ENCODE peak calls at places on chromosomes 2 and 18, in eight cellular contexts. D, J, F, I, W, K, P and N are unnamed samples.

GRCh38 chr2:99989905-99990304 is 152.5 kb downstream of the AFF3 start:
- DNase-seq in D (no peak), J (no peak), F (no peak), I (no peak), W (no peak), K (no peak), P (peak; percentile 6), N (no peak)

GRCh38 chr2:71950256-71951066 is 197.2 kb downstream of the CYP26B1 start:
- DNase-seq in D (no peak), J (no peak), F (no peak), I (no peak), W (no peak), K (no peak), P (no peak), N (no peak)

GRCh38 chr2:68774569-68775271 is 40.1 kb downstream of the ARHGAP25 start:
- DNase-seq in D (no peak), J (peak; percentile 85), F (peak; percentile 95), I (no peak), W (peak; percentile 80), K (no peak), P (peak; percentile 77), N (peak; percentile 92)

GRCh38 chr2:128646691-128647090 is 328.0 kb upstream of the HS6ST1 start:
- DNase-seq in D (no peak), J (no peak), F (no peak), I (peak; percentile 42), W (no peak), K (no peak), P (no peak), N (no peak)

GRCh38 chr2:198483046-198483445 is 678.7 kb downstream of the PLCL1 start:
- DNase-seq in D (no peak), J (no peak), F (no peak), I (no peak), W (no peak), K (no peak), P (no peak), N (no peak)

GRCh38 chr2:54708584-54709340 is 14.7 kb upstream of the EML6 start:
- DNase-seq in D (no peak), J (no peak), F (no peak), I (peak; percentile 73), W (peak; percentile 55), K (peak; percentile 57), P (peak; percentile 28), N (peak; percentile 59)

GRCh38 chr2:142724186-142724585 is 153.3 kb upstream of the KYNU start:
- DNase-seq in D (no peak), J (no peak), F (no peak), I (no peak), W (no peak), K (no peak), P (no peak), N (no peak)

GRCh38 chr2:216017365-216017764 is 4.0 kb upstream of the MREG start:
- DNase-seq in D (no peak), J (no peak), F (no peak), I (no peak), W (peak; percentile 33), K (no peak), P (no peak), N (peak; percentile 57)

GRCh38 chr18:28159055-28159454 is 17.9 kb downstream of the CDH2 start:
- DNase-seq in D (no peak), J (no peak), F (no peak), I (no peak), W (no peak), K (no peak), P (no peak), N (no peak)

GRCh38 chr2:205858781-205859478 is 176.6 kb downstream of the NRP2 start:
- DNase-seq in D (no peak), J (no peak), F (no peak), I (no peak), W (peak; percentile 24), K (no peak), P (no peak), N (no peak)

GRCh38 chr2:189783451-189783926 is 650 bp downstream of the ORMDL1 start:
- DNase-seq in D (peak; percentile 44), J (no peak), F (peak; percentile 17), I (no peak), W (no peak), K (no peak), P (no peak), N (no peak)

GRCh38 chr2:25293958-25294513 is 47.7 kb downstream of the DNMT3A start:
- DNase-seq in D (no peak), J (no peak), F (peak; percentile 19), I (no peak), W (no peak), K (no peak), P (no peak), N (no peak)

GRCh38 chr2:105519516-105519915 is 120.7 kb upstream of the FHL2 start:
- DNase-seq in D (no peak), J (no peak), F (no peak), I (no peak), W (no peak), K (no peak), P (no peak), N (no peak)

GRCh38 chr2:62227386-62228075 is 31.6 kb downstream of the B3GNT2 start:
- DNase-seq in D (no peak), J (no peak), F (no peak), I (peak; percentile 29), W (no peak), K (no peak), P (no peak), N (no peak)

GRCh38 chr18:34458371-34458770 is 233.7 kb upstream of the NOL4 start:
- DNase-seq in D (no peak), J (no peak), F (no peak), I (no peak), W (no peak), K (no peak), P (no peak), N (no peak)

GRCh38 chr2:42906115-42906556 is 113.8 kb upstream of the HAAO start:
- DNase-seq in D (no peak), J (no peak), F (no peak), I (no peak), W (no peak), K (no peak), P (no peak), N (no peak)

GRCh38 chr2:128315829-128316776 is 2.6 kb downstream of the HS6ST1 start:
- DNase-seq in D (no peak), J (no peak), F (no peak), I (peak; percentile 48), W (no peak), K (peak; percentile 45), P (no peak), N (peak; percentile 47)

GRCh38 chr2:66805136-66805535 is 370.2 kb downstream of the MEIS1 start:
- DNase-seq in D (no peak), J (no peak), F (no peak), I (no peak), W (no peak), K (no peak), P (no peak), N (no peak)

GRCh38 chr18:25231327-25231691 is 120.7 kb downstream of the ZNF521 start:
- DNase-seq in D (no peak), J (no peak), F (no peak), I (no peak), W (no peak), K (no peak), P (no peak), N (no peak)

GRCh38 chr18:25229080-25229479 is 122.9 kb downstream of the ZNF521 start:
- DNase-seq in D (no peak), J (peak; percentile 79), F (no peak), I (no peak), W (no peak), K (no peak), P (peak; percentile 100), N (no peak)

GRCh38 chr18:25229858-25230257 is 122.1 kb downstream of the ZNF521 start:
- DNase-seq in D (no peak), J (no peak), F (no peak), I (no peak), W (no peak), K (no peak), P (no peak), N (no peak)

GRCh38 chr18:25230658-25231326 is 121.2 kb downstream of the ZNF521 start:
- DNase-seq in D (no peak), J (no peak), F (no peak), I (no peak), W (peak; percentile 39), K (peak; percentile 65), P (peak; percentile 97), N (no peak)

DNA sequence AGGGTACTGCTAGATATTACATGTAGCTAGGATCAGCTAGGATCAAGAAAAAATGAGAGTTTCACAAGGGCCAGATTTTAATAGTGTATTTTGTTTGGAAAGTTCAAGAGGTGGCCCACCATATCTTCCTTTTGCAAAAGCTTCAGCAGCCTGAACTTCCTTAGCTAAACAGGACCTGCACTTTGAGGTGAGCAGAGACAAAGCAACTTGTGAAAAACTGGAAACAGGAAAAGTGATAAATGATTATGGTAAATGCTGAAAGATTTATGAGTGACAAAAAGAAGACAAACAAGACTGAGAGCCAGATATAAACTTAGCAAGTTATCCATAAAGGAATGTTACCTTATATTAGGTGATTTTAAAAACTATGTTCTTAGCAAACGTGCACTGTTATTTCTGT is 123.6 kb downstream of the ZNF521 start:
- DNase-seq in D (no peak), J (no peak), F (no peak), I (no peak), W (no peak), K (no peak), P (peak; percentile 97), N (no peak)
- TF ChIP-seq POLR2AphosphoS5 in D (no peak), J (no peak), F (no peak), I (no peak), W (no peak), K (no peak), P (peak; percentile 95), N (no peak)

GRCh38 chr18:12947355-12948054 is at the start of gene SEH1L:
- DNase-seq in D (peak; percentile 87), J (peak; percentile 97), F (peak; percentile 99), I (peak; percentile 99), W (peak; percentile 100), K (peak; percentile 100), P (peak; percentile 98), N (peak; percentile 100)
- TF ChIP-seq POLR2AphosphoS5 in D (peak; percentile 82), J (peak; percentile 62), F (peak; percentile 81), I (no peak), W (peak; percentile 83), K (peak; percentile 15), P (no peak), N (peak; percentile 50)

DNA sequence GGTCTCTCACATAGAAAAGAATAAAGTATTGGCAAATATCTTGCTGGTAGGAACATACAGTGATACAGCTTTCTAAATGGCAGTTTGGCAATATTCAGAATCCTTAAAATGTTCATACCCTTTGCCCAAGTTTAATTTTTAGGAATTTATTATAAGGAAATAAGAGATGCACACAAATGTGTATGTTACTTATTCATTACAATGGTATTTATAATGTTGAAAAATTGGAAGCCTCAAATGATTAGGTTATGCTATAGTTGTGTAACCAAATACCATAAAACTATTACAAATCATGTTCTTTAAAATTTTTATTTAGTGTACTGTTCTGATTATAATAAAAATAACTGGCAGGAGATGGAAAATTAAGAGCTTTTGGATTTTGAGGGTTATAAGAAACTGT is 196.8 kb downstream of the MCFD2 start:
- DNase-seq in D (no peak), J (no peak), F (no peak), I (no peak), W (no peak), K (no peak), P (no peak), N (no peak)
- TF ChIP-seq POLR2AphosphoS5 in D (no peak), J (no peak), F (no peak), I (no peak), W (no peak), K (no peak), P (no peak), N (no peak)

GRCh38 chr2:17580319-17580715 is 39.8 kb downstream of the VSNL1 start:
- DNase-seq in D (no peak), J (no peak), F (no peak), I (no peak), W (no peak), K (no peak), P (no peak), N (no peak)
- TF ChIP-seq POLR2AphosphoS5 in D (no peak), J (no peak), F (no peak), I (no peak), W (no peak), K (no peak), P (no peak), N (no peak)